ENCODE peak calls at places on chromosomes 7 and 10, in four cellular contexts. One of them, this sample, is unnamed.

GRCh38 chr10:35453855-35454532 is 117.7 kb downstream of the CCNY start:
- DNase-seq in kidney epithelial cell: no peak
- DNase-seq in tibial nerve: no peak
- DNase-seq in mammary epithelial cell: peak
- DNase-seq in this sample: no peak

GRCh38 chr10:132735923-132736391 is 50.0 kb downstream of the NKX6-2 start:
- DNase-seq in kidney epithelial cell: no peak
- DNase-seq in tibial nerve: no peak
- DNase-seq in mammary epithelial cell: no peak
- DNase-seq in this sample: no peak

GRCh38 chr10:129021597-129022304 is 445.3 kb upstream of the MGMT start:
- DNase-seq in kidney epithelial cell: no peak
- DNase-seq in tibial nerve: no peak
- DNase-seq in mammary epithelial cell: no peak
- DNase-seq in this sample: no peak

GRCh38 chr10:14016011-14016536 is 314.6 kb downstream of the FRMD4A start:
- DNase-seq in kidney epithelial cell: no peak
- DNase-seq in tibial nerve: peak
- DNase-seq in mammary epithelial cell: no peak
- DNase-seq in this sample: no peak

GRCh38 chr7:3879337-3880054 is 578.4 kb downstream of the SDK1 start:
- DNase-seq in kidney epithelial cell: no peak
- DNase-seq in tibial nerve: no peak
- DNase-seq in mammary epithelial cell: no peak
- DNase-seq in this sample: no peak

GRCh38 chr7:930975-931758 is 23.3 kb downstream of the ADAP1 start:
- DNase-seq in kidney epithelial cell: no peak
- DNase-seq in tibial nerve: no peak
- DNase-seq in mammary epithelial cell: no peak
- DNase-seq in this sample: no peak

GRCh38 chr10:76066457-76066856 is 635.0 kb downstream of the LRMDA start:
- DNase-seq in kidney epithelial cell: no peak
- DNase-seq in tibial nerve: no peak
- DNase-seq in mammary epithelial cell: no peak
- DNase-seq in this sample: no peak

GRCh38 chr7:158613481-158613880 is 25.9 kb upstream of the PTPRN2 start:
- DNase-seq in kidney epithelial cell: peak
- DNase-seq in tibial nerve: no peak
- DNase-seq in mammary epithelial cell: no peak
- DNase-seq in this sample: peak

GRCh38 chr7:149856-150636 is 42.3 kb upstream of the FAM20C start:
- DNase-seq in kidney epithelial cell: no peak
- DNase-seq in tibial nerve: peak
- DNase-seq in mammary epithelial cell: no peak
- DNase-seq in this sample: no peak

GRCh38 chr7:33754933-33755928 is 150.1 kb upstream of the BMPER start:
- DNase-seq in kidney epithelial cell: no peak
- DNase-seq in tibial nerve: no peak
- DNase-seq in mammary epithelial cell: no peak
- DNase-seq in this sample: no peak

GRCh38 chr10:34729619-34730018 is 85.5 kb downstream of the PARD3 start:
- DNase-seq in kidney epithelial cell: no peak
- DNase-seq in tibial nerve: no peak
- DNase-seq in mammary epithelial cell: no peak
- DNase-seq in this sample: no peak

GRCh38 chr10:3118621-3119020 is 51.3 kb downstream of the PFKP start:
- DNase-seq in kidney epithelial cell: no peak
- DNase-seq in tibial nerve: no peak
- DNase-seq in mammary epithelial cell: no peak
- DNase-seq in this sample: no peak

GRCh38 chr10:65993451-65993850 is 932.4 kb upstream of the LRRTM3 start:
- DNase-seq in kidney epithelial cell: no peak
- DNase-seq in tibial nerve: no peak
- DNase-seq in mammary epithelial cell: no peak
- DNase-seq in this sample: no peak

GRCh38 chr10:43683451-43684197 is 34.9 kb upstream of the ZNF32 start:
- DNase-seq in kidney epithelial cell: no peak
- DNase-seq in tibial nerve: no peak
- DNase-seq in mammary epithelial cell: no peak
- DNase-seq in this sample: peak

GRCh38 chr7:26583094-26583493 is 281.3 kb downstream of the SKAP2 start:
- DNase-seq in kidney epithelial cell: no peak
- DNase-seq in tibial nerve: no peak
- DNase-seq in mammary epithelial cell: no peak
- DNase-seq in this sample: no peak

GRCh38 chr7:134021861-134022260 is 105.3 kb upstream of the LRGUK start:
- DNase-seq in kidney epithelial cell: no peak
- DNase-seq in tibial nerve: no peak
- DNase-seq in mammary epithelial cell: no peak
- DNase-seq in this sample: no peak

GRCh38 chr10:44280615-44281014 is 104.3 kb downstream of the CXCL12 start:
- DNase-seq in kidney epithelial cell: no peak
- DNase-seq in tibial nerve: peak
- DNase-seq in mammary epithelial cell: no peak
- DNase-seq in this sample: no peak

GRCh38 chr10:95830044-95830443 is 74.1 kb downstream of the ENTPD1 start:
- DNase-seq in kidney epithelial cell: no peak
- DNase-seq in tibial nerve: no peak
- DNase-seq in mammary epithelial cell: no peak
- DNase-seq in this sample: no peak

GRCh38 chr7:12623885-12624498 is 53.5 kb downstream of the SCIN start:
- DNase-seq in kidney epithelial cell: peak
- DNase-seq in tibial nerve: no peak
- DNase-seq in mammary epithelial cell: peak
- DNase-seq in this sample: peak

GRCh38 chr10:133087679-133088523 is at the start of gene ADGRA1:
- DNase-seq in kidney epithelial cell: no peak
- DNase-seq in tibial nerve: no peak
- DNase-seq in mammary epithelial cell: no peak
- DNase-seq in this sample: no peak

GRCh38 chr7:13875496-13876074 is 113.9 kb downstream of the ETV1 start:
- DNase-seq in kidney epithelial cell: no peak
- DNase-seq in tibial nerve: no peak
- DNase-seq in mammary epithelial cell: no peak
- DNase-seq in this sample: no peak

GRCh38 chr7:157016352-157017041 is 6.0 kb upstream of the MNX1 start:
- DNase-seq in kidney epithelial cell: no peak
- DNase-seq in tibial nerve: no peak
- DNase-seq in mammary epithelial cell: no peak
- DNase-seq in this sample: peak

GRCh38 chr10:11958956-11959355 is 83.7 kb downstream of the UPF2 start:
- DNase-seq in kidney epithelial cell: peak
- DNase-seq in tibial nerve: no peak
- DNase-seq in mammary epithelial cell: no peak
- DNase-seq in this sample: no peak

GRCh38 chr7:27171636-27172387 is 2.3 kb downstream of the HOXA10 start:
- DNase-seq in kidney epithelial cell: no peak
- DNase-seq in tibial nerve: no peak
- DNase-seq in mammary epithelial cell: peak
- DNase-seq in this sample: no peak

GRCh38 chr7:87231715-87232114 is 12.2 kb upstream of the TMEM243 start:
- DNase-seq in kidney epithelial cell: no peak
- DNase-seq in tibial nerve: peak
- DNase-seq in mammary epithelial cell: no peak
- DNase-seq in this sample: no peak

GRCh38 chr10:84613336-84614021 is 285.1 kb downstream of the CCSER2 start:
- DNase-seq in kidney epithelial cell: no peak
- DNase-seq in tibial nerve: no peak
- DNase-seq in mammary epithelial cell: peak
- DNase-seq in this sample: peak

GRCh38 chr7:43461349-43462024 is 121.4 kb upstream of the STK17A start:
- DNase-seq in kidney epithelial cell: no peak
- DNase-seq in tibial nerve: no peak
- DNase-seq in mammary epithelial cell: no peak
- DNase-seq in this sample: no peak

GRCh38 chr10:132030898-132031463 is 34.8 kb upstream of the JAKMIP3 start:
- DNase-seq in kidney epithelial cell: no peak
- DNase-seq in tibial nerve: no peak
- DNase-seq in mammary epithelial cell: no peak
- DNase-seq in this sample: no peak

GRCh38 chr10:67609996-67610793 is 85.8 kb downstream of the CTNNA3 start:
- DNase-seq in kidney epithelial cell: no peak
- DNase-seq in tibial nerve: no peak
- DNase-seq in mammary epithelial cell: no peak
- DNase-seq in this sample: no peak

GRCh38 chr10:122462533-122463465 is 1.4 kb downstream of the HTRA1 start:
- DNase-seq in kidney epithelial cell: no peak
- DNase-seq in tibial nerve: peak
- DNase-seq in mammary epithelial cell: peak
- DNase-seq in this sample: no peak

GRCh38 chr7:130154501-130155317 is 50.5 kb downstream of the TMEM209 start:
- DNase-seq in kidney epithelial cell: no peak
- DNase-seq in tibial nerve: no peak
- DNase-seq in mammary epithelial cell: no peak
- DNase-seq in this sample: no peak
- TF ChIP-seq CTCF in kidney epithelial cell: peak
- TF ChIP-seq CTCF in tibial nerve: no peak
- TF ChIP-seq CTCF in mammary epithelial cell: no peak
- TF ChIP-seq CTCF in this sample: no peak

DNA sequence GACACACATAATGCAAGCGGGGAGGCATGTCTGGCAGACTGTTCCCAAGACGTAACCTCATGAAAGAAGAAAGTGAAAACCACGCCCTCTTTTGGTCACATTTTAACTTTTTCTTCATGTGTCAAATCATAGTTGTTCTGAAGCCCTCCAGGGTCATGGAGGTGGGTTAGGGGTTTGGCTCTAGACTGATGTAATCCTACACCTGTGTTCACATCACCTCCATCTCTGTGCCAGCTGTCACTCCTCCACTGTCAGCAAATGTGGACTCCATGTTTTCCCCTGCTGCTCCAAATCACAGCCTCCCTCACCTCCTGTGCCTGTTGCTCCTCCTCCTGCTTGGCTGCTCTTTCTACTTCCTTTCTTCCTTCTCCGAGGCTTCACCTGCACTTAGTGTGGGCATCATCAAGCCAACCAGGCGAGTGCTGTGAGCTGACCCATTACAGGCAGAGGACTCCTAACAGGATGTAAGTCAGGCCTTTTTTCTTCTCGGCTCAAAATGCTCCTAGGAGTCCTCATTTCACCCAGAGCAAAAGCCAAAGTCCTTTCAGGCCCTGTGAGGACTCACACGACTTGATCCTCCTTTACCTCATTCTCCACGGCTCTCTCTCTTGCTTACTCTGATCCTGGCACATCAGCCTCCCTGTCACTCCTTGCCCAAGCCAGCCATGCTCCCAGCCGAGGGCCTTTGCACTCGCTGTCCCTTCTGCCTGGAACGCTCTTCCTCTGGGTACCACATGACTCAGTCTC is 66.4 kb upstream of the IFRD1 start:
- DNase-seq in kidney epithelial cell: no peak
- DNase-seq in tibial nerve: no peak
- DNase-seq in mammary epithelial cell: no peak
- DNase-seq in this sample: no peak
- TF ChIP-seq CTCF in kidney epithelial cell: no peak
- TF ChIP-seq CTCF in tibial nerve: no peak
- TF ChIP-seq CTCF in mammary epithelial cell: no peak
- TF ChIP-seq CTCF in this sample: no peak

DNA sequence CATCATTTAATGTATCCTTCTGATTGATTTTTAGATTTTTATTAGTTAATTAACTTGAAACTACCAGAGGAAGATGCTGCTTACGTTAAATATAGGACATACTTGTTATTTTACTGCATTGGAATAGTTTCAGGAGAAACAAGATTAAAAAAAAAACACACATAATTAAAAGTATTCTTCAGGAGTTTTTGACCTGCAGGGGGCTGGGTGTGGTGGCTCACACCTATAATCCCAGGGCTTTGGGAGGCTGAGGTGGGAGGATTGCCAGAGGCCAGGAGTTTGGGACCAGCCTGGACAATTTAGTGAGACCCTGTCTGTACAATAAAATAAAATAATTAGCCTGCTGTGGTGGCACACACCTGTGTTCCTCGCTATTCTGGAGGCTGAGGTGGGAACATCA is 10.7 kb downstream of the CBLL1 start:
- DNase-seq in kidney epithelial cell: no peak
- DNase-seq in tibial nerve: no peak
- DNase-seq in mammary epithelial cell: no peak
- DNase-seq in this sample: no peak
- TF ChIP-seq CTCF in kidney epithelial cell: no peak
- TF ChIP-seq CTCF in tibial nerve: no peak
- TF ChIP-seq CTCF in mammary epithelial cell: peak
- TF ChIP-seq CTCF in this sample: no peak

GRCh38 chr7:31763548-31763947 is 76.5 kb downstream of the PPP1R17 start:
- DNase-seq in kidney epithelial cell: no peak
- DNase-seq in tibial nerve: no peak
- DNase-seq in mammary epithelial cell: no peak
- DNase-seq in this sample: no peak
- TF ChIP-seq CTCF in kidney epithelial cell: peak
- TF ChIP-seq CTCF in tibial nerve: no peak
- TF ChIP-seq CTCF in mammary epithelial cell: peak
- TF ChIP-seq CTCF in this sample: peak

DNA sequence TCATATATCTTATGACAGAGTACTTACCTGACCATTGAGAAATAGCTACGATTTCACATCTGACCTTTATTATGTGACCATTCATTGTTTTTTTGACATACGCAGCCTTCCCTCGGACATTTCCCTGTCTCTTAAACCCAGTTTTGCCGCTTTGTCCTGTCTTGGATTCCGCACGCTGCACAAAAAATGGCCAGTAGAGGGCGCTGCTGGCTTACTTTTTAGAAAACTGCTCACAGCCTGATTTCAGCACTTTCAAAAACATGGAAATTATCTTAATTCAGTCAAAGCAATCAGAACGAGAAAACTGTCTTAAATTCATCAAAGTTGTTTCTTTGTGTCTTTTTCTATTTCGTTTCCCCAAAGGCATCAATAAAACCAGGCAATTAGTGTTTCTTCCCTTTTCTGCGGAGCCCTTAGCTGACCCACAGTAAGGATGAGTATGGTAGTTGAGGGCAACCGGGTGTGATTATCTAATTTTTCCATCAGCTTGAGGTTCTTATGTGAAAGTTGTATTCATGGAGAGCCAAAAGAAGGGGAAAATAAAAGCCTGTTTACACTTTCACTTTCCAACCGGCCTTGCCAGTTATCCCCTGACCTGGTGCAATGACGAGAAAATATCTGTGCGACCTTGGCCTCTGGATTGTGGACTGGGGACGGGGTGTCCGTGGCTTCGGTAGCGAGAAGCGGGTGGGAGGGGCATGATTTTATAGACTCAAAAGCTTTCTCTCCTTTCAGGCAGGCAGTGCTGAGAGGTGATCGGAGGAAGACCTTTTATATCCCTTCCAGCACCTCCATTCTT is 144.4 kb downstream of the DYNC1I1 start:
- DNase-seq in kidney epithelial cell: peak
- DNase-seq in tibial nerve: peak
- DNase-seq in mammary epithelial cell: peak
- DNase-seq in this sample: peak
- TF ChIP-seq CTCF in kidney epithelial cell: peak
- TF ChIP-seq CTCF in tibial nerve: peak
- TF ChIP-seq CTCF in mammary epithelial cell: peak
- TF ChIP-seq CTCF in this sample: peak